ENCODE peak calls at places on chromosomes 4 and X, in seven cellular contexts. One of them, this sample, is unnamed.

GRCh38 chrX:49701323-49701722 is 5.5 kb upstream of the PAGE1 start:
- DNase-seq in NCI-H1930: no peak
- DNase-seq in PC-3: no peak
- DNase-seq in activated CD8-positive, alpha-beta T cell treated with anti-CD3 and anti-CD28 coated beads, Interleukin-2, amount 10 ng/mL, durations not matched to agents 7 days and 5 days: no peak
- DNase-seq in GM04504: no peak
- DNase-seq in A549: no peak
- DNase-seq in left colon: no peak
- DNase-seq in this sample: no peak

GRCh38 chr4:24949970-24950369 is 37.1 kb upstream of the CCDC149 start:
- DNase-seq in NCI-H1930: no peak
- DNase-seq in PC-3: no peak
- DNase-seq in activated CD8-positive, alpha-beta T cell treated with anti-CD3 and anti-CD28 coated beads, Interleukin-2, amount 10 ng/mL, durations not matched to agents 7 days and 5 days: no peak
- DNase-seq in left colon: no peak
- DNase-seq in GM04504: no peak
- DNase-seq in A549: no peak
- DNase-seq in this sample: no peak

GRCh38 chr4:170804930-170805329 is 715.2 kb upstream of the AADAT start:
- DNase-seq in PC-3: no peak
- DNase-seq in activated CD8-positive, alpha-beta T cell treated with anti-CD3 and anti-CD28 coated beads, Interleukin-2, amount 10 ng/mL, durations not matched to agents 7 days and 5 days: no peak
- DNase-seq in GM04504: no peak
- DNase-seq in left colon: no peak
- DNase-seq in NCI-H1930: no peak
- DNase-seq in A549: no peak
- DNase-seq in this sample: no peak

GRCh38 chrX:154502098-154502497 is 11.7 kb upstream of the SLC10A3 start:
- DNase-seq in activated CD8-positive, alpha-beta T cell treated with anti-CD3 and anti-CD28 coated beads, Interleukin-2, amount 10 ng/mL, durations not matched to agents 7 days and 5 days: no peak
- DNase-seq in NCI-H1930: no peak
- DNase-seq in PC-3: no peak
- DNase-seq in A549: no peak
- DNase-seq in left colon: no peak
- DNase-seq in GM04504: no peak
- DNase-seq in this sample: no peak

GRCh38 chr4:133152801-133153526 is 3.9 kb downstream of the PCDH10 start:
- DNase-seq in PC-3: no peak
- DNase-seq in A549: no peak
- DNase-seq in NCI-H1930: no peak
- DNase-seq in GM04504: no peak
- DNase-seq in activated CD8-positive, alpha-beta T cell treated with anti-CD3 and anti-CD28 coated beads, Interleukin-2, amount 10 ng/mL, durations not matched to agents 7 days and 5 days: no peak
- DNase-seq in left colon: no peak
- DNase-seq in this sample: peak; percentile 33

GRCh38 chrX:24426921-24427746 is 38.0 kb upstream of the PDK3 start:
- DNase-seq in left colon: peak; percentile 8
- DNase-seq in NCI-H1930: no peak
- DNase-seq in activated CD8-positive, alpha-beta T cell treated with anti-CD3 and anti-CD28 coated beads, Interleukin-2, amount 10 ng/mL, durations not matched to agents 7 days and 5 days: no peak
- DNase-seq in PC-3: no peak
- DNase-seq in A549: no peak
- DNase-seq in GM04504: no peak
- DNase-seq in this sample: no peak

GRCh38 chr4:149322203-149322602 is 493.4 kb downstream of the IQCM start:
- DNase-seq in A549: no peak
- DNase-seq in left colon: no peak
- DNase-seq in GM04504: no peak
- DNase-seq in PC-3: no peak
- DNase-seq in activated CD8-positive, alpha-beta T cell treated with anti-CD3 and anti-CD28 coated beads, Interleukin-2, amount 10 ng/mL, durations not matched to agents 7 days and 5 days: no peak
- DNase-seq in NCI-H1930: no peak
- DNase-seq in this sample: no peak

GRCh38 chr4:142846105-142846728 is at the start of gene INPP4B:
- DNase-seq in GM04504: no peak
- DNase-seq in A549: no peak
- DNase-seq in left colon: peak; percentile 46
- DNase-seq in activated CD8-positive, alpha-beta T cell treated with anti-CD3 and anti-CD28 coated beads, Interleukin-2, amount 10 ng/mL, durations not matched to agents 7 days and 5 days: peak; percentile 70
- DNase-seq in NCI-H1930: no peak
- DNase-seq in PC-3: peak; percentile 70
- DNase-seq in this sample: peak; percentile 50

GRCh38 chr4:156971623-156972369 is at the start of gene PDGFC:
- DNase-seq in A549: peak; percentile 55
- DNase-seq in NCI-H1930: peak; percentile 17
- DNase-seq in PC-3: peak; percentile 68
- DNase-seq in left colon: peak; percentile 75
- DNase-seq in GM04504: no peak
- DNase-seq in activated CD8-positive, alpha-beta T cell treated with anti-CD3 and anti-CD28 coated beads, Interleukin-2, amount 10 ng/mL, durations not matched to agents 7 days and 5 days: no peak
- DNase-seq in this sample: peak; percentile 70

GRCh38 chrX:39689374-39690104 is 408.2 kb downstream of the BCOR start:
- DNase-seq in PC-3: no peak
- DNase-seq in NCI-H1930: no peak
- DNase-seq in GM04504: no peak
- DNase-seq in activated CD8-positive, alpha-beta T cell treated with anti-CD3 and anti-CD28 coated beads, Interleukin-2, amount 10 ng/mL, durations not matched to agents 7 days and 5 days: no peak
- DNase-seq in left colon: peak; percentile 15
- DNase-seq in A549: no peak
- DNase-seq in this sample: no peak

GRCh38 chr4:137430171-137430570 is 102.1 kb downstream of the PCDH18 start:
- DNase-seq in activated CD8-positive, alpha-beta T cell treated with anti-CD3 and anti-CD28 coated beads, Interleukin-2, amount 10 ng/mL, durations not matched to agents 7 days and 5 days: no peak
- DNase-seq in NCI-H1930: no peak
- DNase-seq in A549: no peak
- DNase-seq in left colon: no peak
- DNase-seq in PC-3: no peak
- DNase-seq in GM04504: no peak
- DNase-seq in this sample: no peak

GRCh38 chr4:5082381-5082780 is 31.1 kb downstream of the STK32B start:
- DNase-seq in left colon: no peak
- DNase-seq in GM04504: no peak
- DNase-seq in PC-3: no peak
- DNase-seq in activated CD8-positive, alpha-beta T cell treated with anti-CD3 and anti-CD28 coated beads, Interleukin-2, amount 10 ng/mL, durations not matched to agents 7 days and 5 days: no peak
- DNase-seq in NCI-H1930: no peak
- DNase-seq in A549: no peak
- DNase-seq in this sample: no peak

GRCh38 chr4:71266090-71266794 is 72.6 kb upstream of the SLC4A4 start:
- DNase-seq in GM04504: peak; percentile 66
- DNase-seq in PC-3: peak; percentile 10
- DNase-seq in left colon: no peak
- DNase-seq in activated CD8-positive, alpha-beta T cell treated with anti-CD3 and anti-CD28 coated beads, Interleukin-2, amount 10 ng/mL, durations not matched to agents 7 days and 5 days: no peak
- DNase-seq in NCI-H1930: no peak
- DNase-seq in A549: no peak
- DNase-seq in this sample: no peak

GRCh38 chr4:91454111-91454510 is 849.7 kb upstream of the GRID2 start:
- DNase-seq in PC-3: no peak
- DNase-seq in GM04504: no peak
- DNase-seq in A549: no peak
- DNase-seq in activated CD8-positive, alpha-beta T cell treated with anti-CD3 and anti-CD28 coated beads, Interleukin-2, amount 10 ng/mL, durations not matched to agents 7 days and 5 days: no peak
- DNase-seq in NCI-H1930: no peak
- DNase-seq in left colon: no peak
- DNase-seq in this sample: no peak

GRCh38 chrX:41491267-41492004 is 44.3 kb downstream of the NYX start:
- DNase-seq in activated CD8-positive, alpha-beta T cell treated with anti-CD3 and anti-CD28 coated beads, Interleukin-2, amount 10 ng/mL, durations not matched to agents 7 days and 5 days: no peak
- DNase-seq in GM04504: peak; percentile 59
- DNase-seq in left colon: no peak
- DNase-seq in PC-3: peak; percentile 76
- DNase-seq in A549: peak; percentile 33
- DNase-seq in NCI-H1930: no peak
- DNase-seq in this sample: no peak

GRCh38 chr4:53929955-53930798 is 134.2 kb downstream of the CHIC2 start:
- DNase-seq in activated CD8-positive, alpha-beta T cell treated with anti-CD3 and anti-CD28 coated beads, Interleukin-2, amount 10 ng/mL, durations not matched to agents 7 days and 5 days: peak; percentile 68
- DNase-seq in GM04504: peak; percentile 84
- DNase-seq in NCI-H1930: peak; percentile 87
- DNase-seq in left colon: peak; percentile 75
- DNase-seq in A549: peak; percentile 65
- DNase-seq in PC-3: peak; percentile 94
- DNase-seq in this sample: peak; percentile 76

GRCh38 chr4:176002007-176002623 is 63.5 kb upstream of the WDR17 start:
- DNase-seq in A549: peak; percentile 33
- DNase-seq in NCI-H1930: peak; percentile 25
- DNase-seq in left colon: peak; percentile 26
- DNase-seq in PC-3: peak; percentile 34
- DNase-seq in GM04504: no peak
- DNase-seq in activated CD8-positive, alpha-beta T cell treated with anti-CD3 and anti-CD28 coated beads, Interleukin-2, amount 10 ng/mL, durations not matched to agents 7 days and 5 days: no peak
- DNase-seq in this sample: peak; percentile 56

GRCh38 chrX:129875669-129876068 is 30.3 kb upstream of the UTP14A start:
- DNase-seq in GM04504: peak; percentile 71
- DNase-seq in A549: no peak
- DNase-seq in left colon: no peak
- DNase-seq in PC-3: peak; percentile 60
- DNase-seq in NCI-H1930: no peak
- DNase-seq in activated CD8-positive, alpha-beta T cell treated with anti-CD3 and anti-CD28 coated beads, Interleukin-2, amount 10 ng/mL, durations not matched to agents 7 days and 5 days: no peak
- DNase-seq in this sample: no peak

GRCh38 chr4:30720021-30720655 is at the start of gene PCDH7:
- DNase-seq in PC-3: peak; percentile 36
- DNase-seq in left colon: peak; percentile 20
- DNase-seq in activated CD8-positive, alpha-beta T cell treated with anti-CD3 and anti-CD28 coated beads, Interleukin-2, amount 10 ng/mL, durations not matched to agents 7 days and 5 days: no peak
- DNase-seq in NCI-H1930: no peak
- DNase-seq in GM04504: no peak
- DNase-seq in A549: peak; percentile 7
- DNase-seq in this sample: peak; percentile 61

GRCh38 chrX:25721564-25721963 is 416.6 kb upstream of the MAGEB18 start:
- DNase-seq in PC-3: peak; percentile 3
- DNase-seq in GM04504: no peak
- DNase-seq in left colon: no peak
- DNase-seq in NCI-H1930: peak; percentile 2
- DNase-seq in activated CD8-positive, alpha-beta T cell treated with anti-CD3 and anti-CD28 coated beads, Interleukin-2, amount 10 ng/mL, durations not matched to agents 7 days and 5 days: no peak
- DNase-seq in A549: no peak
- DNase-seq in this sample: no peak

GRCh38 chr4:34271479-34272355 is 1972.6 kb downstream of the ARAP2 start:
- DNase-seq in NCI-H1930: no peak
- DNase-seq in A549: no peak
- DNase-seq in GM04504: no peak
- DNase-seq in PC-3: peak; percentile 45
- DNase-seq in left colon: no peak
- DNase-seq in activated CD8-positive, alpha-beta T cell treated with anti-CD3 and anti-CD28 coated beads, Interleukin-2, amount 10 ng/mL, durations not matched to agents 7 days and 5 days: no peak
- DNase-seq in this sample: no peak

GRCh38 chr4:105399535-105400161 is 74.2 kb downstream of the PPA2 start:
- DNase-seq in PC-3: peak; percentile 78
- DNase-seq in activated CD8-positive, alpha-beta T cell treated with anti-CD3 and anti-CD28 coated beads, Interleukin-2, amount 10 ng/mL, durations not matched to agents 7 days and 5 days: no peak
- DNase-seq in GM04504: peak; percentile 61
- DNase-seq in left colon: no peak
- DNase-seq in NCI-H1930: no peak
- DNase-seq in A549: no peak
- DNase-seq in this sample: no peak

GRCh38 chrX:80810365-80810978 is 795 bp upstream of the BRWD3 start:
- DNase-seq in GM04504: no peak
- DNase-seq in activated CD8-positive, alpha-beta T cell treated with anti-CD3 and anti-CD28 coated beads, Interleukin-2, amount 10 ng/mL, durations not matched to agents 7 days and 5 days: no peak
- DNase-seq in left colon: no peak
- DNase-seq in A549: peak; percentile 2
- DNase-seq in PC-3: no peak
- DNase-seq in NCI-H1930: no peak
- DNase-seq in this sample: no peak

GRCh38 chrX:153635788-153636668 is 11.0 kb upstream of the DUSP9 start:
- DNase-seq in PC-3: peak; percentile 44
- DNase-seq in left colon: peak; percentile 54
- DNase-seq in GM04504: no peak
- DNase-seq in activated CD8-positive, alpha-beta T cell treated with anti-CD3 and anti-CD28 coated beads, Interleukin-2, amount 10 ng/mL, durations not matched to agents 7 days and 5 days: peak; percentile 28
- DNase-seq in A549: peak; percentile 79
- DNase-seq in NCI-H1930: no peak
- DNase-seq in this sample: no peak

GRCh38 chrX:3678287-3678686 is 35.2 kb downstream of the PRKX start:
- DNase-seq in NCI-H1930: no peak
- DNase-seq in A549: no peak
- DNase-seq in left colon: no peak
- DNase-seq in activated CD8-positive, alpha-beta T cell treated with anti-CD3 and anti-CD28 coated beads, Interleukin-2, amount 10 ng/mL, durations not matched to agents 7 days and 5 days: no peak
- DNase-seq in GM04504: no peak
- DNase-seq in PC-3: no peak
- DNase-seq in this sample: no peak

GRCh38 chr4:109506890-109507289 is 53.2 kb upstream of the MCUB start:
- DNase-seq in PC-3: peak; percentile 5
- DNase-seq in left colon: no peak
- DNase-seq in NCI-H1930: no peak
- DNase-seq in activated CD8-positive, alpha-beta T cell treated with anti-CD3 and anti-CD28 coated beads, Interleukin-2, amount 10 ng/mL, durations not matched to agents 7 days and 5 days: no peak
- DNase-seq in GM04504: no peak
- DNase-seq in A549: no peak
- DNase-seq in this sample: no peak

GRCh38 chr4:6546091-6546490 is 28.9 kb upstream of the MAN2B2 start:
- DNase-seq in NCI-H1930: no peak
- DNase-seq in PC-3: no peak
- DNase-seq in GM04504: no peak
- DNase-seq in A549: no peak
- DNase-seq in activated CD8-positive, alpha-beta T cell treated with anti-CD3 and anti-CD28 coated beads, Interleukin-2, amount 10 ng/mL, durations not matched to agents 7 days and 5 days: no peak
- DNase-seq in left colon: no peak
- DNase-seq in this sample: no peak

GRCh38 chr4:93184093-93184492 is 644.5 kb upstream of the ATOH1 start:
- DNase-seq in activated CD8-positive, alpha-beta T cell treated with anti-CD3 and anti-CD28 coated beads, Interleukin-2, amount 10 ng/mL, durations not matched to agents 7 days and 5 days: no peak
- DNase-seq in left colon: no peak
- DNase-seq in A549: no peak
- DNase-seq in GM04504: no peak
- DNase-seq in NCI-H1930: no peak
- DNase-seq in PC-3: no peak
- DNase-seq in this sample: no peak

GRCh38 chr4:112515278-112516075 is 503 bp downstream of the NEUROG2 start:
- DNase-seq in GM04504: no peak
- DNase-seq in PC-3: peak; percentile 18
- DNase-seq in NCI-H1930: peak; percentile 40
- DNase-seq in left colon: peak; percentile 28
- DNase-seq in activated CD8-positive, alpha-beta T cell treated with anti-CD3 and anti-CD28 coated beads, Interleukin-2, amount 10 ng/mL, durations not matched to agents 7 days and 5 days: peak; percentile 55
- DNase-seq in A549: no peak
- DNase-seq in this sample: no peak

GRCh38 chrX:9464435-9465371 is at the start of gene TBL1X:
- DNase-seq in activated CD8-positive, alpha-beta T cell treated with anti-CD3 and anti-CD28 coated beads, Interleukin-2, amount 10 ng/mL, durations not matched to agents 7 days and 5 days: peak; percentile 58
- DNase-seq in A549: peak; percentile 43
- DNase-seq in NCI-H1930: peak; percentile 37
- DNase-seq in PC-3: peak; percentile 67
- DNase-seq in left colon: peak; percentile 64
- DNase-seq in GM04504: no peak
- DNase-seq in this sample: peak; percentile 56

GRCh38 chr4:138870739-138871633 is 144.6 kb upstream of the NOCT start:
- DNase-seq in GM04504: peak; percentile 58
- DNase-seq in activated CD8-positive, alpha-beta T cell treated with anti-CD3 and anti-CD28 coated beads, Interleukin-2, amount 10 ng/mL, durations not matched to agents 7 days and 5 days: peak; percentile 65
- DNase-seq in left colon: peak; percentile 44
- DNase-seq in NCI-H1930: peak; percentile 85
- DNase-seq in A549: peak; percentile 33
- DNase-seq in PC-3: peak; percentile 80
- DNase-seq in this sample: peak; percentile 78

GRCh38 chr4:185039508-185040273 is 21.4 kb downstream of the HELT start:
- DNase-seq in activated CD8-positive, alpha-beta T cell treated with anti-CD3 and anti-CD28 coated beads, Interleukin-2, amount 10 ng/mL, durations not matched to agents 7 days and 5 days: peak; percentile 63
- DNase-seq in PC-3: peak; percentile 54
- DNase-seq in left colon: peak; percentile 45
- DNase-seq in NCI-H1930: peak; percentile 4
- DNase-seq in A549: peak; percentile 66
- DNase-seq in GM04504: peak; percentile 13
- DNase-seq in this sample: no peak

GRCh38 chrX:2449135-2449886 is 51.5 kb downstream of the DHRSX start:
- DNase-seq in GM04504: no peak
- DNase-seq in NCI-H1930: no peak
- DNase-seq in activated CD8-positive, alpha-beta T cell treated with anti-CD3 and anti-CD28 coated beads, Interleukin-2, amount 10 ng/mL, durations not matched to agents 7 days and 5 days: no peak
- DNase-seq in PC-3: no peak
- DNase-seq in left colon: no peak
- DNase-seq in A549: no peak
- DNase-seq in this sample: no peak

GRCh38 chrX:54807524-54808108 is at the start of gene MAGED2:
- DNase-seq in PC-3: peak; percentile 8
- DNase-seq in left colon: peak; percentile 23
- DNase-seq in GM04504: no peak
- DNase-seq in A549: no peak
- DNase-seq in NCI-H1930: peak; percentile 23
- DNase-seq in activated CD8-positive, alpha-beta T cell treated with anti-CD3 and anti-CD28 coated beads, Interleukin-2, amount 10 ng/mL, durations not matched to agents 7 days and 5 days: peak; percentile 33
- DNase-seq in this sample: peak; percentile 35

GRCh38 chr4:169615467-169616106 is 3.2 kb upstream of the NEK1 start:
- DNase-seq in activated CD8-positive, alpha-beta T cell treated with anti-CD3 and anti-CD28 coated beads, Interleukin-2, amount 10 ng/mL, durations not matched to agents 7 days and 5 days: no peak
- DNase-seq in GM04504: no peak
- DNase-seq in PC-3: peak; percentile 13
- DNase-seq in NCI-H1930: no peak
- DNase-seq in A549: no peak
- DNase-seq in left colon: no peak
- DNase-seq in this sample: no peak

GRCh38 chr4:1075809-1076524 is 37.4 kb downstream of the RNF212 start:
- DNase-seq in activated CD8-positive, alpha-beta T cell treated with anti-CD3 and anti-CD28 coated beads, Interleukin-2, amount 10 ng/mL, durations not matched to agents 7 days and 5 days: no peak
- DNase-seq in NCI-H1930: no peak
- DNase-seq in GM04504: no peak
- DNase-seq in A549: no peak
- DNase-seq in left colon: no peak
- DNase-seq in PC-3: no peak
- DNase-seq in this sample: no peak

GRCh38 chr4:88457307-88458090 is 580 bp downstream of the HERC5 start:
- DNase-seq in A549: peak; percentile 5
- DNase-seq in NCI-H1930: no peak
- DNase-seq in left colon: peak; percentile 46
- DNase-seq in activated CD8-positive, alpha-beta T cell treated with anti-CD3 and anti-CD28 coated beads, Interleukin-2, amount 10 ng/mL, durations not matched to agents 7 days and 5 days: peak; percentile 54
- DNase-seq in GM04504: no peak
- DNase-seq in PC-3: peak; percentile 21
- DNase-seq in this sample: peak; percentile 30

GRCh38 chrX:109632906-109633504 is 8.0 kb upstream of the KCNE5 start:
- DNase-seq in A549: peak; percentile 13
- DNase-seq in activated CD8-positive, alpha-beta T cell treated with anti-CD3 and anti-CD28 coated beads, Interleukin-2, amount 10 ng/mL, durations not matched to agents 7 days and 5 days: no peak
- DNase-seq in left colon: no peak
- DNase-seq in NCI-H1930: no peak
- DNase-seq in PC-3: peak; percentile 52
- DNase-seq in GM04504: no peak
- DNase-seq in this sample: no peak